ENCODE peak calls at places on chromosomes 12 and 14, in seven cellular contexts. G, Z, R, M, I, H and E are unnamed samples.

GRCh38 chr12:70920251-70920851 is at the start of gene PTPRR:
- DNase-seq in G (no peak), Z (peak; percentile 69), R (no peak), M (peak; percentile 76), I (no peak), H (no peak), E (no peak)

GRCh38 chr14:30223966-30224365 is 296.3 kb upstream of the PRKD1 start:
- DNase-seq in G (no peak), Z (no peak), R (no peak), M (no peak), I (no peak), H (no peak), E (no peak)

GRCh38 chr12:32249701-32250270 is 143.1 kb downstream of the BICD1 start:
- DNase-seq in G (no peak), Z (no peak), R (peak; percentile 46), M (no peak), I (no peak), H (no peak), E (no peak)

GRCh38 chr14:39576258-39576657 is 144.0 kb upstream of the FBXO33 start:
- DNase-seq in G (no peak), Z (no peak), R (peak; percentile 26), M (no peak), I (no peak), H (no peak), E (no peak)

GRCh38 chr12:23954332-23954731 is 4.9 kb upstream of the SOX5 start:
- DNase-seq in G (no peak), Z (no peak), R (no peak), M (no peak), I (no peak), H (no peak), E (no peak)

GRCh38 chr12:2791086-2791485 is 3.7 kb upstream of the FKBP4 start:
- DNase-seq in G (no peak), Z (no peak), R (no peak), M (no peak), I (no peak), H (no peak), E (no peak)

GRCh38 chr14:60650382-60650961 is 1.2 kb upstream of the SIX1 start:
- DNase-seq in G (no peak), Z (no peak), R (peak; percentile 42), M (no peak), I (no peak), H (no peak), E (no peak)

GRCh38 chr12:127158385-127159061 is 1108.4 kb upstream of the TMEM132C start:
- DNase-seq in G (no peak), Z (no peak), R (no peak), M (no peak), I (no peak), H (no peak), E (no peak)

GRCh38 chr14:70315942-70316341 is 43.5 kb downstream of the COX16 start:
- DNase-seq in G (no peak), Z (no peak), R (no peak), M (no peak), I (no peak), H (no peak), E (no peak)

GRCh38 chr12:55696141-55696540 is 11.6 kb downstream of the ITGA7 start:
- DNase-seq in G (no peak), Z (no peak), R (no peak), M (no peak), I (no peak), H (no peak), E (no peak)

GRCh38 chr14:68675233-68675577 is 117.7 kb downstream of the ZFP36L1 start:
- DNase-seq in G (no peak), Z (no peak), R (no peak), M (no peak), I (no peak), H (peak; percentile 6), E (no peak)

GRCh38 chr14:61470261-61470953 is 149.0 kb downstream of the PRKCH start:
- DNase-seq in G (no peak), Z (no peak), R (peak; percentile 52), M (peak; percentile 41), I (no peak), H (no peak), E (no peak)

GRCh38 chr14:89469210-89470198 is 52.5 kb upstream of the FOXN3 start:
- DNase-seq in G (no peak), Z (no peak), R (peak; percentile 26), M (no peak), I (no peak), H (no peak), E (peak; percentile 14)

GRCh38 chr12:47947273-47947672 is 16.1 kb upstream of the TMEM106C start:
- DNase-seq in G (no peak), Z (no peak), R (no peak), M (no peak), I (no peak), H (no peak), E (no peak)

GRCh38 chr12:9761407-9761736 is 671 bp upstream of the CD69 start:
- DNase-seq in G (no peak), Z (no peak), R (no peak), M (no peak), I (no peak), H (no peak), E (no peak)
- TF ChIP-seq JUND in G (no peak), Z (no peak), R (no peak), M (no peak), I (no peak), H (no peak), E (no peak)

GRCh38 chr14:75885829-75886228 is 96.0 kb downstream of the TGFB3 start:
- DNase-seq in G (no peak), Z (no peak), R (no peak), M (no peak), I (no peak), H (no peak), E (no peak)
- TF ChIP-seq JUND in G (no peak), Z (no peak), R (no peak), M (peak; percentile 3), I (no peak), H (no peak), E (no peak)

GRCh38 chr14:65631040-65631439 is 218.5 kb downstream of the FUT8 start:
- DNase-seq in G (no peak), Z (no peak), R (no peak), M (no peak), I (peak; percentile 13), H (no peak), E (no peak)
- TF ChIP-seq JUND in G (no peak), Z (no peak), R (no peak), M (no peak), I (no peak), H (no peak), E (no peak)

GRCh38 chr12:8697120-8697475 is 693 bp upstream of the RIMKLB start:
- DNase-seq in G (no peak), Z (no peak), R (no peak), M (no peak), I (no peak), H (no peak), E (peak; percentile 20)
- TF ChIP-seq JUND in G (no peak), Z (no peak), R (no peak), M (no peak), I (no peak), H (no peak), E (no peak)

DNA sequence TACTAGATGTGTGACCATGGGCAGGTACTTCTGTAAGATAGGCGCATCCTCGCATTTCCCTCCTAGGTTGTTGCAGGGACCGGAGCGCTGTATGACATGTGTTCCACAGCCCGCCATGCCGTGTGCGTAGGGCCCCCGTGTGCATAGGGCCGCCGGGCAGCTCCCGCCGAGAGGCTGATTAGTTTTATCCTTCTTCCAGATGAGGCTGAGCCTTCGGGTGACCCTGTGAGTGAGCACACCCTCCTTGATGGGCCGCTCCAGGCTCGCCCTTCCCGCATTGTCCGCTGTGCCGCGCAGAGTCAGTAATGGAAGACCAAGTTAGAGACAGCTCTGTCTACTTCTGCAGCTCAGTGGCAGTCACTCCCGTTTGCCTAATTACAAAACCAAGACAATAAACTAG is 72.9 kb upstream of the DYNC1H1 start:
- DNase-seq in G (no peak), Z (no peak), R (no peak), M (no peak), I (no peak), H (no peak), E (no peak)
- TF ChIP-seq JUND in G (no peak), Z (no peak), R (no peak), M (no peak), I (no peak), H (no peak), E (no peak)

GRCh38 chr14:76773188-76773885 is 12.1 kb downstream of the VASH1 start:
- DNase-seq in G (no peak), Z (no peak), R (peak; percentile 35), M (peak; percentile 69), I (no peak), H (peak; percentile 41), E (peak; percentile 81)
- TF ChIP-seq JUND in G (no peak), Z (no peak), R (no peak), M (peak; percentile 55), I (no peak), H (no peak), E (peak; percentile 83)

GRCh38 chr12:57625261-57626032 is 7.6 kb downstream of the B4GALNT1 start:
- DNase-seq in G (no peak), Z (no peak), R (no peak), M (no peak), I (no peak), H (no peak), E (no peak)

GRCh38 chr12:57628280-57629191 is 4.5 kb downstream of the B4GALNT1 start:
- DNase-seq in G (no peak), Z (peak; percentile 48), R (no peak), M (peak; percentile 9), I (no peak), H (no peak), E (no peak)

GRCh38 chr12:57626929-57627445 is 6.0 kb downstream of the B4GALNT1 start:
- DNase-seq in G (no peak), Z (no peak), R (no peak), M (no peak), I (no peak), H (no peak), E (no peak)

GRCh38 chr12:57626111-57626928 is 6.7 kb downstream of the B4GALNT1 start:
- DNase-seq in G (no peak), Z (peak; percentile 46), R (no peak), M (no peak), I (no peak), H (no peak), E (no peak)

DNA sequence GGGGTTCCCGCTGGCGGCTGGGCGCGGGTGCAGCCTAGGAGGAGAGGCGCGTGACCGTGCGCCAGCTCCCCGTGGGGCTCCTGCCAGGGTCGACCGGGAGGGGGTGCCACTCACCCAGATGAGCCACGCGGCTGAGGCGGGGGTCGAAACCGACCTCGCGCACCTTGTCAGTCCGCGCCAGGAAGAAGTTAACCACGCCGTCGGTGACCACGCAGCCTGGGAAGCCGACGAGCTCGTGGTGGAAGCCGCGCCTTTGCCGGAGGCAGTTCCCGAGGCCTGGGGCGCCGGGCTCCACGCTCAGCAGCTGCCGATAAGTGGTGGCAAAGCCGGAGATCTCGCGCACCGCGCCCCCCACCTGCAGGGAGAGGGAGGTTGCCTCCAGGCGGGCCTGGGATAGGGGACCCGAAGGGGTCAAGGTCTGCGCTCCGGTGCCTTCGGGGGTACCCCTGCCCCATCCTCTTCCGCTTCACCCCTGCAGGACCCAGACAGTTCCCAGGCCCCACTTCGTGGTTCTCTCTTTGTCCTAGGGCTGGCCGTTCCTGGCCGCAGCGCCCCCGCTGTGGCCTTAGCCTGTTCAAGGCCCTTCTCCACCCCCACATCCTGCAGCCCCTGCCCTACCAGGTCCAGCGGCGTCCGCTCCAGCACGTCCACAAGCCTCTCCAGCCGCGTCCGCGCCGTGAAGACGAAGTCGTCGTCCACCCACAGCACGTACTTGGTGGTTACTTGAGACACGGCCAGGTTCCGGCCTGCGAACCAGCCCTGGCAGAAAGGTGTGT is 5.3 kb downstream of the B4GALNT1 start:
- DNase-seq in G (no peak), Z (peak; percentile 73), R (no peak), M (peak; percentile 27), I (no peak), H (no peak), E (no peak)
- TF ChIP-seq JUND in G (no peak), Z (no peak), R (no peak), M (no peak), I (no peak), H (no peak), E (no peak)

GRCh38 chr12:13340149-13340548 is 143.6 kb downstream of the EMP1 start:
- DNase-seq in G (no peak), Z (no peak), R (no peak), M (no peak), I (no peak), H (no peak), E (no peak)
- TF ChIP-seq JUND in G (no peak), Z (no peak), R (no peak), M (no peak), I (no peak), H (no peak), E (no peak)